ENCODE peak calls at places on chromosomes 2 and 18, in five cellular contexts. S is naive thymus-derived CD4-positive, alpha-beta T cell; E is SJSA1; V is BJ; W is IMR-90. N is an unnamed sample.

GRCh38 chr2:223082701-223083100 is 30.7 kb downstream of the KCNE4 start:
- DNase-seq in W (peak; percentile 87), V (no peak), E (no peak), S (no peak), N (no peak)

GRCh38 chr2:126317797-126318431 is 338.0 kb upstream of the GYPC start:
- DNase-seq in E (no peak), W (no peak), V (no peak), S (no peak), N (no peak)

GRCh38 chr2:6909431-6910385 is 7.5 kb upstream of the RNF144A start:
- DNase-seq in E (no peak), S (peak; percentile 84), V (no peak), W (no peak), N (peak; percentile 93)

GRCh38 chr2:30645745-30646119 is 161.5 kb downstream of the CAPN13 start:
- DNase-seq in E (no peak), W (no peak), S (no peak), V (no peak), N (no peak)

GRCh38 chr2:120605231-120605935 is 130.3 kb upstream of the GLI2 start:
- DNase-seq in S (no peak), W (peak; percentile 31), V (no peak), E (no peak), N (no peak)

GRCh38 chr2:210224660-210225460 is at the start of gene ACADL:
- DNase-seq in E (peak; percentile 46), W (no peak), V (no peak), S (no peak), N (no peak)

GRCh38 chr2:173231042-173231441 is 123.6 kb upstream of the CDCA7 start:
- DNase-seq in W (no peak), S (peak; percentile 9), E (no peak), V (no peak), N (peak; percentile 63)

GRCh38 chr2:230661072-230661957 is 51.3 kb upstream of the CAB39 start:
- DNase-seq in S (peak; percentile 53), E (no peak), V (no peak), W (no peak), N (peak; percentile 94)

GRCh38 chr2:219772103-219772502 is 144.7 kb downstream of the SLC4A3 start:
- DNase-seq in V (no peak), S (no peak), E (no peak), W (no peak), N (no peak)

GRCh38 chr18:11923454-11923853 is 15.3 kb upstream of the MPPE1 start:
- DNase-seq in S (no peak), V (no peak), E (no peak), W (no peak), N (no peak)

GRCh38 chr18:34600874-34601273 is 109.2 kb upstream of the DTNA start:
- DNase-seq in W (no peak), V (no peak), E (no peak), S (no peak), N (no peak)

GRCh38 chr2:200618590-200619021 is 32.8 kb downstream of the AOX1 start:
- DNase-seq in S (no peak), E (no peak), W (peak; percentile 78), V (no peak), N (peak; percentile 48)

GRCh38 chr2:27832396-27832795 is 57.8 kb downstream of the RBKS start:
- DNase-seq in W (peak; percentile 65), V (peak; percentile 70), E (no peak), S (no peak), N (no peak)

GRCh38 chr2:69917854-69918253 is 2.9 kb downstream of the MXD1 start:
- DNase-seq in W (peak; percentile 93), V (peak; percentile 46), S (no peak), E (no peak), N (no peak)
- H3K4me3 ChIP-seq in W (no peak overlapping the region), V (no peak overlapping the region), S (no peak overlapping the region), E (no peak overlapping the region), N (no peak overlapping the region)

DNA sequence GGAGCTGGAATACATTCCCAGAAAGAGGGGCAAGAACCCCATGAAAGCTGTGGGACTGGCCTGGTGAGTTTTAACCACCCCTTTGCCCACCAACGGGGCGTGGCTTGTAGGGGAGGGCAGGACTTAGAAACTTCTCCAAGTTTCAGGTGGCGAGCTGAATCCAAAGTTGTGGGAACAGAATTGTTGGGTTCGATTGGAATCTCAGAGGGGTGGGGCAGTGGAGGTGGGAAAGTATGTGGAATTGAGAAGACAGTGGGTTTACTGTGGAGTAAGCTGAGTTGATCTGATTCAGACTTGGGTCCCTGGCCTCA is 1.1 kb downstream of the PNKD start:
- DNase-seq in W (no peak), E (no peak), S (no peak), V (no peak), N (no peak)
- H3K4me3 ChIP-seq in W (peak overlapping the region; percentile 72), E (peak overlapping the region; percentile 62), S (no peak overlapping the region), V (peak overlapping the region; percentile 81), N (peak overlapping the region; percentile 95)

DNA sequence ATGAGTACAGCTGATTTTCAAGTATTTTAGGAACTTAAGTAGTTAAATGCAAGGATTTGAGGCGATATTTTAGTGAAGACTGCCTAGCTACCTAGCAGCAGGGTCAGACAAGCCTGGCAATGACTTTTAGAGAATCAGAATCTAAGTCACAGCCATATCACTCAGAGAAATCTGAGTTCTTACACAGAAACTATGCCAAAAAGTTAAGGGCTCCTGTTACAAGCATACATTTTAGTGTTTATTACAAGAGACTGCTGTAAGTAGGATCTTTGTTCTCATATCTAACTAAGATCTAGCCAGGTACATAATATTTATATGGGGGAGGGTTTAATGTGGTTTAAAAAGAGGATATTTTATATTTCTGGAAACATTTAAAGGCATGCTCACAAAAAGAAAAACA is 37.5 kb downstream of the MAP4K3 start:
- DNase-seq in V (no peak), S (no peak), E (no peak), W (no peak), N (no peak)
- H3K4me3 ChIP-seq in V (no peak overlapping the region), S (no peak overlapping the region), E (no peak overlapping the region), W (no peak overlapping the region), N (no peak overlapping the region)

GRCh38 chr18:78978336-78979057 is 1.1 kb upstream of the SALL3 start:
- DNase-seq in E (no peak), S (no peak), W (no peak), V (no peak), N (no peak)
- H3K4me3 ChIP-seq in E (no peak overlapping the region), S (no peak overlapping the region), W (no peak overlapping the region), V (no peak overlapping the region), N (no peak overlapping the region)

GRCh38 chr2:60976271-60976670 is 41.2 kb upstream of the PEX13 start:
- DNase-seq in V (no peak), S (no peak), E (no peak), W (no peak), N (no peak)

GRCh38 chr2:60973705-60974104 is 43.8 kb upstream of the PEX13 start:
- DNase-seq in W (no peak), S (no peak), E (no peak), V (no peak), N (no peak)

GRCh38 chr2:60976875-60977561 is 40.5 kb upstream of the PEX13 start:
- DNase-seq in V (no peak), W (no peak), E (no peak), S (no peak), N (no peak)

GRCh38 chr2:60974652-60975051 is 42.9 kb upstream of the PEX13 start:
- DNase-seq in W (no peak), V (no peak), S (no peak), E (no peak), N (no peak)

GRCh38 chr2:60972889-60973656 is 44.4 kb upstream of the PEX13 start:
- DNase-seq in W (no peak), S (no peak), V (no peak), E (no peak), N (no peak)
- H3K4me3 ChIP-seq in W (no peak overlapping the region), S (no peak overlapping the region), V (no peak overlapping the region), E (no peak overlapping the region), N (no peak overlapping the region)

DNA sequence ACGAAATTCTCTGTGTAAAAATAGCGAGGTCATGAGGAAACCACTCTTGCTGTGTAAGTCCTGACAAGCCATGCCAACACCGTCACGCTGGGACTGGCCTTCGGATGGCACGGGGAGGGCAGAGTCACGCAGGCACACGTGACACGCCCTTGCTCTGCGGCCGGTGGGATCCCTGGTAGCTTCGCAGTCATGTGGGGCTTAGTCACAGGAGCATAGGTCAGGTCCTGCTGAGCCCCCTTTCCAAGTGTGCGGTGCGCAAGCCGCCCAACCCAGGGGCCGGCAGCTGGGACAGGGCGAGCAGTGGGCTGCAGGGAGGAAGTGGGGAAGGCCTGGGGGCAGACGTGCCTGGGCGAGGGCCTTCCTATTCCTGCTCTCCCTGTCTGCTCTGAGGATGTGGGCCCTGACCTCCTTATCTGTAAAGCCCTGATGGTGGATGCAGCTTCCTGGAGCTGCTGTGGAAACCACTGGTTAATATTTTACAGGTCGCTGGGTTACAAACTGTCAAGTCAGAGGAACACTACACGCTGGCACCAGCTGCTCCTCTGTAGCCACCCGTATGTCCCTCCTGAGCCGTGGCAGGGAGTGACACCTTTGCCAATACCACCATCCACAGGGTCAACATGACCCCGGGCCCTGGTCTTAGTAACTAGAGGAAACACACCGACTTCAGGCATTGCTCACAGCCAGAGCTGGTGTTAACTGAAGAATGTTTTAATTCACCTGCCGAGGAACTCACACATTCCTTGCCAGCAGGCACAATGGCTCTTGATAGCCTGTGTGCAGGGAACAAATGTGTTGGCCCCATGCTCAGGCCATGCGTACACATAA is 17.8 kb downstream of the MBP start:
- DNase-seq in W (peak; percentile 94), V (peak; percentile 68), E (peak; percentile 33), S (no peak), N (peak; percentile 89)
- H3K4me3 ChIP-seq in W (no peak overlapping the region), V (no peak overlapping the region), E (no peak overlapping the region), S (no peak overlapping the region), N (peak overlapping the region; percentile 8)

GRCh38 chr2:11744631-11745394 is 1.6 kb upstream of the LPIN1 start:
- DNase-seq in S (peak; percentile 50), E (no peak), W (peak; percentile 59), V (no peak), N (no peak)
- H3K4me3 ChIP-seq in S (peak overlapping the region; percentile 35), E (no peak overlapping the region), W (no peak overlapping the region), V (no peak overlapping the region), N (peak overlapping the region; percentile 43)

N was measured in Jurkat, Clone E6-1.